ENCODE peak calls at places on chromosome 9, in ten cellular contexts. L is osteoblast; W is aorta; V is mesenchymal stem cell; X is hepatocyte; F is cardiac muscle cell; J is right atrium auricular region; E is CD8-positive, alpha-beta memory T cell; M is left ventricle myocardium inferior; N is psoas muscle. O is an unnamed sample.
A peak's percentile ranks its signal among the peaks of the same experiment; 100 is the strongest.

GRCh38 chr9:124855944-124856773 is 2.9 kb downstream of the WDR38 start:
- DNase-seq in L (peak; percentile 92), W (no peak), V (no peak), X (no peak), F (peak; percentile 36), J (no peak), E (no peak), M (no peak), N (no peak), O (peak; percentile 91)

GRCh38 chr9:34125681-34126206 is 754 bp downstream of the DCAF12 start:
- DNase-seq in L (peak; percentile 77), W (no peak), V (peak; percentile 62), X (peak; percentile 39), F (peak; percentile 15), J (no peak), E (no peak), M (no peak), N (no peak), O (peak; percentile 75)

GRCh38 chr9:109771796-109772525 is 8.0 kb upstream of the PALM2AKAP2 start:
- DNase-seq in L (no peak), W (no peak), V (peak; percentile 65), X (peak; percentile 37), F (peak; percentile 59), J (no peak), E (no peak), M (peak; percentile 69), N (no peak), O (no peak)

GRCh38 chr9:132873403-132873802 is 4.7 kb downstream of the AK8 start:
- DNase-seq in L (peak; percentile 66), W (no peak), V (no peak), X (no peak), F (no peak), J (no peak), E (no peak), M (no peak), N (no peak), O (no peak)

GRCh38 chr9:124450931-124451661 is 845 bp downstream of the ADGRD2 start:
- DNase-seq in L (peak; percentile 89), W (peak; percentile 51), V (no peak), X (no peak), F (no peak), J (no peak), E (no peak), M (no peak), N (no peak), O (peak; percentile 62)

GRCh38 chr9:83698976-83699585 is 8.7 kb downstream of the UBQLN1 start:
- DNase-seq in L (no peak), W (no peak), V (no peak), X (no peak), F (no peak), J (no peak), E (no peak), M (no peak), N (no peak), O (no peak)

GRCh38 chr9:126861707-126862460 is 1.4 kb downstream of the ZBTB34 start:
- DNase-seq in L (no peak), W (no peak), V (peak; percentile 57), X (peak; percentile 62), F (peak; percentile 70), J (no peak), E (no peak), M (no peak), N (no peak), O (peak; percentile 52)

GRCh38 chr9:70561111-70561510 is 146.7 kb upstream of the KLF9 start:
- DNase-seq in L (no peak), W (no peak), V (no peak), X (no peak), F (no peak), J (no peak), E (no peak), M (no peak), N (no peak), O (no peak)

GRCh38 chr9:91720746-91721705 is 229.0 kb downstream of the ROR2 start:
- DNase-seq in L (peak; percentile 65), W (no peak), V (no peak), X (no peak), F (no peak), J (no peak), E (no peak), M (no peak), N (no peak), O (no peak)

GRCh38 chr9:88076286-88077070 is 61.8 kb downstream of the SPATA31C2 start:
- DNase-seq in L (peak; percentile 91), W (peak; percentile 89), V (peak; percentile 88), X (peak; percentile 90), F (peak; percentile 91), J (peak; percentile 76), E (no peak), M (peak; percentile 79), N (peak; percentile 61), O (peak; percentile 87)

GRCh38 chr9:96193356-96193755 is 108.6 kb downstream of the HSD17B3 start:
- DNase-seq in L (no peak), W (no peak), V (no peak), X (no peak), F (no peak), J (no peak), E (no peak), M (no peak), N (no peak), O (no peak)

DNA sequence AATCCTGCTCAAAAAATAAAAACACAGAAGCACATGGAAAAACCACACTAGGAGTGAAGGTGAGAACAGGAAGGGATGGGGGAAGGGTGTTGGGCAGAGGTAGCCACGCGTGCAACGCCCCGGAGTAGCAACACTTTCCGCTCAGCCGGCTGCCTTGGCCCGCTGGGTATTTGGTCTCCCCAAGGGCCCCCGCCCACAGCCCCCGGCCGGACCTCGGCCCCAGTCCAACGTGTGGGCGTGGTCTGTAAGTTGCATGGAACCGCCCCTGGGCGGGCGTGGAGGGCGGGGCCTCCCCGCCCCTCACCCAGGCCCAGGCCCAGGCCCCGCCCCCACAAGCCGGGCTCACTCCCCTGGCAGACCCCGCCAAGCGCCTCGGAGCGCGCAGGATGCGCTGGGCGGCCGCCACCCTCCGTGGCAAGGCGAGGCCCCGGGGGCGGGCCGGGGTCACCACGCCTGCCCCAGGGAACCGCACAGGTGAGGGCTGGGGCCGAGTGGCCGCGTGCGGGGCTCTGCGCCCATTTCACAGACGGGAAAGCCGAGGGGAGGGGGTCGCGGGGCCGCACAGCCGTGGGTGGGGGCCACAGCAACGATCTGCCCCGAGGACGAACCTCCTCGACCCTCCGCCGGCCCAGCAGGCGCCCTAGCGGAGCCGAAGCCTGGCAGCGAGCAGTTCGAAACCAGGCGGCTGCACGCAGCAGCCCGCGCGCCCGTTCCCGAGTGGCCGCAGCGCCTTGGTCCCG is at the start of gene SUSD3:
- DNase-seq in L (peak; percentile 90), W (peak; percentile 92), V (peak; percentile 9), X (peak; percentile 91), F (peak; percentile 78), J (no peak), E (peak; percentile 57), M (peak; percentile 54), N (peak; percentile 73), O (peak; percentile 99)
- H3K4me3 ChIP-seq in L (peak within 1 kb of the TSS; percentile 64), W (peak within 1 kb of the TSS; percentile 51), V (peak within 1 kb of the TSS; percentile 19), X (peak within 1 kb of the TSS; percentile 58), F (peak within 1 kb of the TSS; percentile 13), J (peak within 1 kb of the TSS; percentile 26), E (peak within 1 kb of the TSS; percentile 72), M (peak within 1 kb of the TSS; percentile 63), N (peak within 1 kb of the TSS; percentile 66), O (peak within 1 kb of the TSS; percentile 61)

GRCh38 chr9:6549106-6549505 is 96.4 kb downstream of the GLDC start:
- DNase-seq in L (no peak), W (no peak), V (no peak), X (no peak), F (peak; percentile 12), J (no peak), E (no peak), M (no peak), N (no peak), O (no peak)
- H3K36me3 ChIP-seq in L (no peaks in the 10 kb centered on the region), W (no peaks in the 10 kb centered on the region), V (no peaks in the 10 kb centered on the region), X (no peaks in the 10 kb centered on the region), F (no peaks in the 10 kb centered on the region), J (no peaks in the 10 kb centered on the region), E (no peaks in the 10 kb centered on the region), M (no peaks in the 10 kb centered on the region), N (no peaks in the 10 kb centered on the region), O (peaks cover 20% of the 10 kb centered on the region)

DNA sequence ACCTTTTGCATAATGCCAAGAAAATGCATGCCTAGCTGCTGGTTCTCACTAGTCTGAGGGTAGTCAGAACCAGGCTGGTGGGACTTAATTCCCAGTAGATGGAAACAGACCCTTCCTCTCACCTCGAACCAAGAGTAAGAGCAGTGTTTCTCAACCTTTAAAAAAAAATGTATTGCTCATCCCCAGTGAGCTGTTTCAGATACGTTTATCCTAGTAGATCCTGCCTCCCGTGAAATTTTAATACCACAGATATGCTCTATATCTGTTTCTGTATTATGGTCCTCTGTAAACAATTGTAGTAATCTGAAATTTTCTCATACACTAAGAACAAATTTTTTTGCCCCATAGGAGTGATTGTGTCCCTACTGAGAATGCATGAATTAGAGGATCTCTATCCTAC is 86.2 kb downstream of the TEK start:
- DNase-seq in L (no peak), W (no peak), V (no peak), X (no peak), F (no peak), J (no peak), E (no peak), M (no peak), N (no peak), O (no peak)
- H3K4me3 ChIP-seq in L (no peak overlapping the region), W (no peak overlapping the region), V (no peak overlapping the region), X (no peak overlapping the region), F (no peak overlapping the region), J (no peak overlapping the region), E (no peak overlapping the region), M (no peak overlapping the region), N (no peak overlapping the region), O (no peak overlapping the region)

DNA sequence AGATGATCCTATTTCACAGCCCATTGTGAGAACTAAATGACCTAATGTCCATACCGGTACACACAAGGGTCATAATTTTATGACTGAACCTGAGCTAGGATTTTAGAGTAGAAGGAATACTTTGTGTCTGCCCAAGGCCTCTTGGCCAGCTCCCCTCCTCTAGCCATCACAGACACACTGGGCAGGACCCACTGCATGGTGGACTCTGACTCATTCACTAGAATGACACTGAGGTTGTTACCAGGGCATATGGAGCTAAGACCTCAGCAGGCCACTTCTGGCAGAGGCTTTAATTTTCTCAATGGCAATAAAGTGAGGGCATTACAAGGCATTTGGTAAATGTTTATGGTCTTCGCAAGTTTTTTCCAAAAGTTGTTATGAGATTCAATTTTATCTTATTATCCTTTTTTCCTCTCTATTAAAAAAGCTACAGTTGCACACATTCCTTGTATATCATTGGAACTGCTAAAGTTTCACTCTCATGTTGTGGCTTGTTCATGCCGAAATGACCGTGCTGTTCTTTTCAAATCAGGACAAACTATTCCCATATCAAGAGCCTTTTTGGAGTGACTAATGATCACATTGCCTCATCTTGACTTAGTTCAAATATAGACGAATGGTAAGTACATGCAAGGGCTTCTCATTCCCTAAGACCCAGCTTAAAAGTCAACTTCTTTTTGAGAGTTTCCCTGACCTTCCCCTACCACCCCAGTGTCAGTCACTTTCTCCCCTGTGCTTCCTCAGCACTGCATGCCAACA is 595.7 kb downstream of the ACTL7B start:
- DNase-seq in L (peak; percentile 79), W (no peak), V (peak; percentile 40), X (no peak), F (no peak), J (no peak), E (no peak), M (no peak), N (no peak), O (no peak)
- H3K36me3 ChIP-seq in L (no peaks in the 10 kb centered on the region), W (no peaks in the 10 kb centered on the region), V (no peaks in the 10 kb centered on the region), X (no peaks in the 10 kb centered on the region), F (no peaks in the 10 kb centered on the region), J (no peaks in the 10 kb centered on the region), E (no peaks in the 10 kb centered on the region), M (no peaks in the 10 kb centered on the region), N (no peaks in the 10 kb centered on the region), O (no peaks in the 10 kb centered on the region)